ENCODE peak calls at places on chromosomes 12 and 14, in five cellular contexts. A is neuronal stem cell, E is H1, I is mesenchymal stem cell, C is H9. B is an unnamed sample.

GRCh38 chr12:69392146-69392928 is 32.8 kb downstream of the YEATS4 start:
- DNase-seq in A (no peak), E (no peak), I (no peak), C (no peak), B (peak; percentile 33)

GRCh38 chr12:7127916-7128626 is 618 bp downstream of the RBP5 start:
- DNase-seq in A (no peak), E (no peak), I (no peak), C (no peak), B (no peak)

GRCh38 chr12:42426733-42427132 is 100.8 kb downstream of the PPHLN1 start:
- DNase-seq in A (no peak), E (no peak), I (peak; percentile 70), C (peak; percentile 55), B (peak; percentile 14)

GRCh38 chr12:8890313-8891084 is 23.8 kb upstream of the PHC1 start:
- DNase-seq in A (peak; percentile 74), E (no peak), I (peak; percentile 65), C (peak; percentile 73), B (peak; percentile 51)

GRCh38 chr14:70045715-70046535 is 142.8 kb downstream of the SLC8A3 start:
- DNase-seq in A (peak; percentile 55), E (peak; percentile 63), I (peak; percentile 50), C (peak; percentile 90), B (peak; percentile 56)

GRCh38 chr14:102063808-102064429 is 22.9 kb downstream of the HSP90AA1 start:
- DNase-seq in A (no peak), E (no peak), I (no peak), C (no peak), B (no peak)

GRCh38 chr14:45083979-45084722 is at the start of gene PRPF39:
- DNase-seq in A (peak; percentile 91), E (peak; percentile 72), I (peak; percentile 92), C (peak; percentile 96), B (peak; percentile 99)

GRCh38 chr14:76761198-76761848 is at the start of gene VASH1:
- DNase-seq in A (no peak), E (no peak), I (peak; percentile 78), C (peak; percentile 65), B (peak; percentile 67)

GRCh38 chr12:27894309-27894708 is 78.2 kb downstream of the PTHLH start:
- DNase-seq in A (no peak), E (no peak), I (no peak), C (no peak), B (no peak)

GRCh38 chr12:11705010-11705409 is 55.5 kb downstream of the ETV6 start:
- DNase-seq in A (no peak), E (no peak), I (peak; percentile 92), C (no peak), B (peak; percentile 38)

GRCh38 chr14:55913324-55914035 is 204.7 kb upstream of the PELI2 start:
- DNase-seq in A (no peak), E (no peak), I (peak; percentile 6), C (no peak), B (no peak)

GRCh38 chr12:121668750-121669524 is 517 bp downstream of the MORN3 start:
- DNase-seq in A (peak; percentile 61), E (no peak), I (peak; percentile 54), C (peak; percentile 82), B (no peak)

GRCh38 chr12:120367252-120367923 is 1.6 kb downstream of the MSI1 start:
- DNase-seq in A (peak; percentile 49), E (no peak), I (no peak), C (peak; percentile 77), B (no peak)

GRCh38 chr12:32843528-32844095 is 53.0 kb downstream of the PKP2 start:
- DNase-seq in A (peak; percentile 26), E (no peak), I (peak; percentile 55), C (no peak), B (no peak)

GRCh38 chr14:54818201-54819133 is 84.2 kb downstream of the GCH1 start:
- DNase-seq in A (no peak), E (no peak), I (peak; percentile 92), C (peak; percentile 14), B (peak; percentile 60)

GRCh38 chr14:92516344-92516965 is 2.9 kb downstream of the RIN3 start:
- DNase-seq in A (no peak), E (no peak), I (no peak), C (no peak), B (no peak)

GRCh38 chr14:70289138-70289537 is 70.3 kb downstream of the COX16 start:
- DNase-seq in A (no peak), E (no peak), I (no peak), C (no peak), B (no peak)

GRCh38 chr14:61965030-61965745 is 203.0 kb downstream of the SNAPC1 start:
- DNase-seq in A (no peak), E (no peak), I (peak; percentile 80), C (no peak), B (peak; percentile 78)

GRCh38 chr12:114744696-114745095 is 60.7 kb upstream of the TBX3 start:
- DNase-seq in A (no peak), E (no peak), I (no peak), C (no peak), B (no peak)

GRCh38 chr14:89740241-89740640 is 214.3 kb downstream of the EFCAB11 start:
- DNase-seq in A (no peak), E (no peak), I (no peak), C (no peak), B (peak; percentile 80)

GRCh38 chr12:4012073-4012472 is 138.9 kb upstream of the PARP11 start:
- DNase-seq in A (no peak), E (no peak), I (no peak), C (no peak), B (no peak)

GRCh38 chr14:31229638-31230229 is 22.1 kb upstream of the HECTD1 start:
- DNase-seq in A (peak; percentile 29), E (no peak), I (peak; percentile 95), C (peak; percentile 54), B (peak; percentile 90)

GRCh38 chr14:95227279-95227860 is 70.0 kb upstream of the DICER1 start:
- DNase-seq in A (no peak), E (no peak), I (no peak), C (no peak), B (no peak)

GRCh38 chr12:46933947-46934346 is 108.2 kb upstream of the SLC38A4 start:
- DNase-seq in A (peak; percentile 5), E (no peak), I (peak; percentile 70), C (no peak), B (peak; percentile 52)

GRCh38 chr12:113424915-113425823 is 3.0 kb downstream of the SDSL start:
- DNase-seq in A (peak; percentile 52), E (peak; percentile 38), I (peak; percentile 58), C (peak; percentile 86), B (peak; percentile 33)

GRCh38 chr14:101965145-101965531 is 765 bp downstream of the DYNC1H1 start:
- DNase-seq in A (peak; percentile 65), E (no peak), I (peak; percentile 83), C (peak; percentile 61), B (peak; percentile 46)

GRCh38 chr12:3680919-3681594 is 71.9 kb downstream of the CRACR2A start:
- DNase-seq in A (no peak), E (no peak), I (no peak), C (no peak), B (peak; percentile 8)

GRCh38 chr12:103330672-103331071 is 165.1 kb downstream of the C12orf42 start:
- DNase-seq in A (no peak), E (no peak), I (no peak), C (no peak), B (no peak)

GRCh38 chr12:50390284-50390683 is 6.1 kb downstream of the FAM186A start:
- DNase-seq in A (no peak), E (no peak), I (peak; percentile 73), C (no peak), B (peak; percentile 51)

GRCh38 chr12:50397122-50397650 is 777 bp upstream of the FAM186A start:
- DNase-seq in A (no peak), E (no peak), I (peak; percentile 48), C (no peak), B (no peak)

GRCh38 chr12:50400104-50400637 is 514 bp upstream of the LARP4 start:
- DNase-seq in A (no peak), E (no peak), I (no peak), C (no peak), B (no peak)

GRCh38 chr12:50398931-50399330 is 1.8 kb upstream of the LARP4 start:
- DNase-seq in A (no peak), E (no peak), I (no peak), C (peak; percentile 10), B (no peak)

DNA sequence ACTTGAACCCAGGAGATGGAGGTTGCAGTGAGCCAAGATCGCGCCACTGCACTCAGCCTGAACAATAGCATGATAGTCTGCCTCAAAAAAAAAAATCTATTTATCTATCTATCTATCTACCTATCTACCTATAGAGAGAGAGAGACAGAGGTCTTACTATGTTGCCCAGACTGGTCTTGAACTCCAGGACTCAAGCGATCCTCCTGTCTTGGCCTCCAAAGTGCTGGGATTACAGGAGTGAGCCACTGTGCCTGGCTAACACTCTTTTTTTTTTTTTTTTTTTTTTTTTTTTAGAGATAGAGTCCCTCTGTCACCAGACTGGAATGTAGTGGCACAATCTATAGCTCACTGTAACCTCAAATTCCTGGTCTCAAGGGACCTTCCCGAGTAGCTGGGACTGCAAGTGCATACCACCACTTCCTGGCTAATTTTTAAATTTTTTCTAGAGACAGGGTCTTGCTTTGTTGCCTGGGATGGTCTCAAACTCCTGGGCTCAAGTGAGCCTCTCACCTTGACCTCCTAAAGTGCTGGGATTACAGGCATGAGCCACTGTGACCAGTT is 1.9 kb downstream of the FAM186A start:
- DNase-seq in A (no peak), E (no peak), I (peak; percentile 61), C (no peak), B (peak; percentile 75)
- H2BK12ac ChIP-seq in A (no peak overlapping the region), E (no peak overlapping the region), I (no peak overlapping the region), C (no peak overlapping the region), B (no peak overlapping the region)

GRCh38 chr12:128078311-128078851 is 188.6 kb upstream of the TMEM132C start:
- DNase-seq in A (peak; percentile 29), E (peak; percentile 9), I (peak; percentile 21), C (no peak), B (no peak)

GRCh38 chr12:128088926-128089325 is 178.0 kb upstream of the TMEM132C start:
- DNase-seq in A (no peak), E (no peak), I (no peak), C (peak; percentile 18), B (no peak)

GRCh38 chr12:128077917-128078298 is 189.1 kb upstream of the TMEM132C start:
- DNase-seq in A (no peak), E (no peak), I (no peak), C (no peak), B (no peak)

GRCh38 chr12:128079476-128079875 is 187.5 kb upstream of the TMEM132C start:
- DNase-seq in A (no peak), E (no peak), I (no peak), C (peak; percentile 7), B (no peak)

GRCh38 chr12:128083132-128083729 is 183.7 kb upstream of the TMEM132C start:
- DNase-seq in A (no peak), E (no peak), I (no peak), C (no peak), B (no peak)
- H2BK12ac ChIP-seq in A (no peak overlapping the region), E (no peak overlapping the region), I (no peak overlapping the region), C (no peak overlapping the region), B (no peak overlapping the region)

DNA sequence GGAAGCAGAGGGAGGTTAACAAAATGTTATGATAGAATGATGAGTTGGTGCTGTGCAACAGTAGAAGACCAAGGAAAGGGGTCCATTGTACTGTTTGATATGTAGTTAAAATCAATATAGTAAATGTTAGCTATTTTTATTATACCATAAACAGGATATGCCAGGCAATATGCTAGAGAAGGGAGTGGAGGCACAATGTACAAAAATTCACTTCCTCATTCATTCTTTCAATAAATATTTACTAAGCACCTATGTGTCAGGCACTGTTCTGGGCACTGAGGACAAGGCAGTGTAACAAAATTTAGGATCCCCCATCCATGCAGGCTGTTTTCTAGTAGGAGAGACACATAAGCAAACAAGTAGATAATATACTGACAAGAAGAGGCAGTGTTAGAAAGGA is 25.0 kb downstream of the FGD6 start:
- DNase-seq in A (no peak), E (no peak), I (no peak), C (no peak), B (no peak)
- H2BK12ac ChIP-seq in A (no peak overlapping the region), E (no peak overlapping the region), I (no peak overlapping the region), C (no peak overlapping the region), B (no peak overlapping the region)

GRCh38 chr12:131095826-131096680 is 142.3 kb downstream of the ADGRD1 start:
- DNase-seq in A (no peak), E (no peak), I (no peak), C (peak; percentile 19), B (no peak)
- H2BK12ac ChIP-seq in A (no peak overlapping the region), E (no peak overlapping the region), I (no peak overlapping the region), C (no peak overlapping the region), B (no peak overlapping the region)